ENCODE peak calls at places on chromosomes 16 and 17, in six cellular contexts. N, C, B, A, V and I are unnamed samples.

GRCh38 chr17:43905400-43905984 is 1.8 kb downstream of the MPP2 start:
- DNase-seq in V (no peak), C (no peak), N (no peak), B (no peak), A (no peak), I (no peak)

GRCh38 chr17:67488768-67489167 is 111.7 kb downstream of the PITPNC1 start:
- DNase-seq in N (no peak), V (no peak), A (no peak), B (no peak), C (no peak), I (no peak)

GRCh38 chr16:24525970-24526559 is 13.3 kb upstream of the RBBP6 start:
- DNase-seq in C (peak; percentile 22), B (peak; percentile 39), V (peak; percentile 44), A (peak; percentile 82), N (no peak), I (peak; percentile 54)

GRCh38 chr16:77745972-77746371 is 23.7 kb downstream of the NUDT7 start:
- DNase-seq in B (no peak), A (peak; percentile 39), N (no peak), C (peak; percentile 54), V (no peak), I (no peak)

GRCh38 chr16:20020976-20021375 is 52.7 kb downstream of the GPR139 start:
- DNase-seq in V (no peak), C (no peak), B (no peak), N (no peak), A (no peak), I (no peak)

GRCh38 chr16:87713469-87714229 is 52.1 kb downstream of the KLHDC4 start:
- DNase-seq in V (no peak), C (no peak), N (no peak), A (no peak), B (no peak), I (no peak)

GRCh38 chr16:16017812-16018211 is 68.4 kb downstream of the ABCC1 start:
- DNase-seq in C (no peak), A (no peak), N (no peak), V (no peak), B (no peak), I (peak; percentile 19)

GRCh38 chr16:19288872-19289799 is 3.6 kb downstream of the CLEC19A start:
- DNase-seq in C (no peak), A (no peak), N (no peak), V (no peak), B (no peak), I (no peak)

GRCh38 chr16:4059969-4060368 is 56.3 kb downstream of the ADCY9 start:
- DNase-seq in C (no peak), B (no peak), A (no peak), V (no peak), N (no peak), I (no peak)

GRCh38 chr17:37399404-37399803 is 7.2 kb downstream of the ACACA start:
- DNase-seq in V (peak; percentile 57), N (no peak), B (peak; percentile 53), A (no peak), C (no peak), I (peak; percentile 48)

GRCh38 chr17:66177048-66177447 is 14.9 kb downstream of the CEP112 start:
- DNase-seq in C (no peak), N (no peak), B (no peak), A (no peak), V (no peak), I (no peak)

GRCh38 chr17:34665150-34665802 is 85.9 kb downstream of the TMEM132E start:
- DNase-seq in B (no peak), A (no peak), N (no peak), V (no peak), C (no peak), I (no peak)

GRCh38 chr16:82192665-82193064 is 22.6 kb upstream of the MPHOSPH6 start:
- DNase-seq in C (peak; percentile 62), V (peak; percentile 22), N (no peak), B (no peak), A (peak; percentile 87), I (peak; percentile 82)

GRCh38 chr17:68011199-68011665 is 15.0 kb upstream of the C17orf58 start:
- DNase-seq in N (peak; percentile 57), B (peak; percentile 52), C (peak; percentile 19), A (peak; percentile 54), V (no peak), I (no peak)

GRCh38 chr17:72681844-72682243 is 410.6 kb downstream of the SLC39A11 start:
- DNase-seq in N (no peak), B (no peak), A (no peak), C (no peak), V (no peak), I (no peak)

GRCh38 chr17:37089998-37090397 is 141.2 kb downstream of the AATF start:
- DNase-seq in B (no peak), A (no peak), V (no peak), C (no peak), N (peak; percentile 88), I (no peak)

GRCh38 chr16:75073551-75074414 is 42.8 kb downstream of the LDHD start:
- DNase-seq in V (peak; percentile 30), B (no peak), N (no peak), A (no peak), C (no peak), I (no peak)

GRCh38 chr17:5686246-5686645 is 101.9 kb upstream of the NLRP1 start:
- DNase-seq in B (no peak), C (no peak), A (no peak), V (no peak), N (no peak), I (no peak)

GRCh38 chr17:42181851-42182207 is 887 bp upstream of the KCNH4 start:
- DNase-seq in B (no peak), N (no peak), C (no peak), A (no peak), V (no peak), I (no peak)

GRCh38 chr17:50916708-50917417 is 50.7 kb upstream of the TOB1 start:
- DNase-seq in A (no peak), C (no peak), B (no peak), N (no peak), V (no peak), I (no peak)
- H2AFZ ChIP-seq in A (no peak overlapping the region), C (no peak overlapping the region), B (no peak overlapping the region), N (no peak overlapping the region), V (no peak overlapping the region), I (no peak overlapping the region)

GRCh38 chr16:817001-817906 is 16.7 kb upstream of the GNG13 start:
- DNase-seq in B (no peak), C (no peak), V (no peak), A (peak; percentile 28), N (no peak), I (no peak)

GRCh38 chr16:814974-815373 is 14.4 kb upstream of the GNG13 start:
- DNase-seq in C (peak; percentile 31), N (no peak), A (peak; percentile 76), B (no peak), V (peak; percentile 61), I (no peak)

GRCh38 chr16:813916-814412 is 13.4 kb upstream of the GNG13 start:
- DNase-seq in C (no peak), A (no peak), B (no peak), V (no peak), N (no peak), I (no peak)

GRCh38 chr16:815861-816260 is 15.3 kb upstream of the GNG13 start:
- DNase-seq in V (no peak), A (no peak), N (no peak), B (no peak), C (no peak), I (no peak)

GRCh38 chr16:813204-813915 is 12.8 kb upstream of the GNG13 start:
- DNase-seq in B (peak; percentile 40), A (peak; percentile 72), V (no peak), C (peak; percentile 20), N (no peak), I (no peak)
- TF ChIP-seq EZH2 in B (no peak), A (no peak), V (peak; percentile 69), C (no peak), N (no peak), I (no peak)

DNA sequence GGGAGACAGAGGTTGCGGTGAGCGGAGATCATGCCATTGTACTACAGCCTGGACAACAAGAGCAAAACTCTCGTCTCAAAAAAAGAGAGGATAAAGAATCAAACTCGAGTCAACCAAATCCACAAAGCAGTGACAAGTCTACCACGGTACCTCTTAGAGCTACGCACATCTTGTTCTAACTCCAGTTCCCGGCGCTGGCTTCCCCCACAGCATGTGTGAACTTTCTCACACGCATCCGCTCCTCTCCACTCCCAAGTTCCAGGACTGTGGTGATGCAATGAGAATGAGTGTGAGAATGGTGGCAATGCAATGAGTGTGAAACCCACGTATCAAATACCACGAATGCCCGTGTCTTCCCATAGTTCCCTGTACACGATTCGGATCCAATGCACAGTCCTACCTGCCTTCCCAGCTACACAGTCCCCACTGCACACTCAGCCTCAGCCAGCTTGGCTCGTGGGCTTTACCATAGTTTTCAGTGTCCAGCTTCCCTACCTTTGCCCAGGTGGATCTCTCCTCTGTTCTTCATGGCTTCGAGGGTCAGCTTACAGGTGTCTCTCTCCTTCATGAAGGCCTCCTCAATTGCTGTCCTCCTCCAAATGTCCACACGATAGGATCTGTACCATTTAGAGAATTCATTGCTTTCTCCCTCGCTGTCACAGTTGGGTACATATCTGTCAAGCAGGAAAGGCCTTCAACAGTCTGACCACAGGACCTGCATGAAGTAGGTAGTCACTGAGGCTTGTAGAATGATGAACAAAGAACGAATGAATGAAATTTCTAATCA is 9.2 kb upstream of the P2RX5 start:
- DNase-seq in N (no peak), V (no peak), B (no peak), C (no peak), A (no peak), I (no peak)
- H3K4me3 ChIP-seq in N (no peak overlapping the region), V (no peak overlapping the region), B (no peak overlapping the region), C (no peak overlapping the region), A (no peak overlapping the region), I (no peak overlapping the region)

GRCh38 chr16:57815987-57816745 is 13.9 kb upstream of the KIFC3 start:
- DNase-seq in C (peak; percentile 88), A (peak; percentile 97), B (peak; percentile 90), N (peak; percentile 92), V (peak; percentile 96), I (peak; percentile 98)
- H2AFZ ChIP-seq in C (peak overlapping the region; percentile 2), A (peak overlapping the region; percentile 57), B (no peak overlapping the region), N (peak overlapping the region; percentile 47), V (peak overlapping the region; percentile 62), I (peak overlapping the region; percentile 57)

GRCh38 chr16:67017810-67018488 is 11.0 kb upstream of the CBFB start:
- DNase-seq in B (peak; percentile 86), V (peak; percentile 93), C (peak; percentile 94), A (peak; percentile 93), N (peak; percentile 95), I (peak; percentile 91)

GRCh38 chr16:67016143-67016542 is 12.8 kb upstream of the CBFB start:
- DNase-seq in B (no peak), N (no peak), C (no peak), A (no peak), V (no peak), I (no peak)

GRCh38 chr16:67016681-67017450 is 12.1 kb upstream of the CBFB start:
- DNase-seq in N (no peak), V (no peak), A (no peak), B (no peak), C (no peak), I (no peak)

GRCh38 chr16:67019171-67019570 is 9.8 kb upstream of the CBFB start:
- DNase-seq in B (no peak), C (no peak), A (no peak), V (no peak), N (no peak), I (no peak)

GRCh38 chr16:67017451-67017750 is 11.5 kb upstream of the CBFB start:
- DNase-seq in A (no peak), B (no peak), C (no peak), V (no peak), N (no peak), I (no peak)
- TF ChIP-seq EZH2 in A (no peak), B (no peak), C (no peak), V (no peak), N (no peak), I (no peak)

GRCh38 chr17:57577751-57578607 is 167.1 kb downstream of the CCDC182 start:
- DNase-seq in B (no peak), A (peak; percentile 79), V (peak; percentile 69), N (no peak), C (peak; percentile 84), I (peak; percentile 55)
- H3K4me3 ChIP-seq in B (no peak overlapping the region), A (peak overlapping the region; percentile 76), V (peak overlapping the region; percentile 22), N (no peak overlapping the region), C (peak overlapping the region; percentile 61), I (peak overlapping the region; percentile 12)